ENCODE peak calls at places on chromosomes 3 and 15, in seven cellular contexts. One of them, this sample, is unnamed.

GRCh38 chr3:186286114-186286513 is 75.9 kb downstream of the DGKG start:
- DNase-seq in ELR: peak
- DNase-seq in stimulated activated CD8-positive, alpha-beta memory T cell treated with anti-CD3 and anti-CD28 coated beads, Interleukin-7, amount 100 ng/mL, for 1 hour: no peak
- DNase-seq in psoas muscle: no peak
- DNase-seq in osteoblast: no peak
- DNase-seq in mammary epithelial cell: no peak
- DNase-seq in lower lobe of right lung: no peak
- DNase-seq in this sample: no peak

GRCh38 chr3:33062814-33063346 is 34.1 kb downstream of the GLB1 start:
- DNase-seq in ELR: no peak
- DNase-seq in stimulated activated CD8-positive, alpha-beta memory T cell treated with anti-CD3 and anti-CD28 coated beads, Interleukin-7, amount 100 ng/mL, for 1 hour: no peak
- DNase-seq in psoas muscle: no peak
- DNase-seq in osteoblast: no peak
- DNase-seq in mammary epithelial cell: no peak
- DNase-seq in lower lobe of right lung: no peak
- DNase-seq in this sample: no peak

GRCh38 chr3:162956711-162957110 is 1460.1 kb downstream of the OTOL1 start:
- DNase-seq in ELR: no peak
- DNase-seq in stimulated activated CD8-positive, alpha-beta memory T cell treated with anti-CD3 and anti-CD28 coated beads, Interleukin-7, amount 100 ng/mL, for 1 hour: no peak
- DNase-seq in psoas muscle: no peak
- DNase-seq in osteoblast: no peak
- DNase-seq in mammary epithelial cell: no peak
- DNase-seq in lower lobe of right lung: no peak
- DNase-seq in this sample: no peak

GRCh38 chr3:3559786-3560185 is 239.4 kb upstream of the LRRN1 start:
- DNase-seq in ELR: no peak
- DNase-seq in stimulated activated CD8-positive, alpha-beta memory T cell treated with anti-CD3 and anti-CD28 coated beads, Interleukin-7, amount 100 ng/mL, for 1 hour: no peak
- DNase-seq in psoas muscle: no peak
- DNase-seq in osteoblast: no peak
- DNase-seq in mammary epithelial cell: peak
- DNase-seq in lower lobe of right lung: no peak
- DNase-seq in this sample: no peak

GRCh38 chr3:149352556-149352955 is 19.1 kb upstream of the TM4SF18 start:
- DNase-seq in ELR: peak
- DNase-seq in stimulated activated CD8-positive, alpha-beta memory T cell treated with anti-CD3 and anti-CD28 coated beads, Interleukin-7, amount 100 ng/mL, for 1 hour: no peak
- DNase-seq in psoas muscle: peak
- DNase-seq in osteoblast: peak
- DNase-seq in mammary epithelial cell: peak
- DNase-seq in lower lobe of right lung: peak
- DNase-seq in this sample: no peak

GRCh38 chr3:10775828-10776227 is 40.2 kb upstream of the SLC6A11 start:
- DNase-seq in ELR: no peak
- DNase-seq in stimulated activated CD8-positive, alpha-beta memory T cell treated with anti-CD3 and anti-CD28 coated beads, Interleukin-7, amount 100 ng/mL, for 1 hour: no peak
- DNase-seq in psoas muscle: no peak
- DNase-seq in osteoblast: peak
- DNase-seq in mammary epithelial cell: no peak
- DNase-seq in lower lobe of right lung: no peak
- DNase-seq in this sample: no peak

GRCh38 chr3:152335273-152335672 is 66.5 kb downstream of the MBNL1 start:
- DNase-seq in ELR: no peak
- DNase-seq in stimulated activated CD8-positive, alpha-beta memory T cell treated with anti-CD3 and anti-CD28 coated beads, Interleukin-7, amount 100 ng/mL, for 1 hour: no peak
- DNase-seq in psoas muscle: no peak
- DNase-seq in osteoblast: no peak
- DNase-seq in mammary epithelial cell: no peak
- DNase-seq in lower lobe of right lung: no peak
- DNase-seq in this sample: no peak

GRCh38 chr15:58241872-58242271 is 103.7 kb downstream of the AQP9 start:
- DNase-seq in ELR: no peak
- DNase-seq in stimulated activated CD8-positive, alpha-beta memory T cell treated with anti-CD3 and anti-CD28 coated beads, Interleukin-7, amount 100 ng/mL, for 1 hour: no peak
- DNase-seq in psoas muscle: no peak
- DNase-seq in osteoblast: no peak
- DNase-seq in mammary epithelial cell: no peak
- DNase-seq in lower lobe of right lung: no peak
- DNase-seq in this sample: no peak

GRCh38 chr15:70569718-70570231 is 193.6 kb downstream of the UACA start:
- DNase-seq in ELR: peak
- DNase-seq in stimulated activated CD8-positive, alpha-beta memory T cell treated with anti-CD3 and anti-CD28 coated beads, Interleukin-7, amount 100 ng/mL, for 1 hour: no peak
- DNase-seq in psoas muscle: no peak
- DNase-seq in osteoblast: no peak
- DNase-seq in mammary epithelial cell: peak
- DNase-seq in lower lobe of right lung: no peak
- DNase-seq in this sample: no peak

GRCh38 chr15:31476866-31477265 is 150.2 kb downstream of the KLF13 start:
- DNase-seq in ELR: no peak
- DNase-seq in stimulated activated CD8-positive, alpha-beta memory T cell treated with anti-CD3 and anti-CD28 coated beads, Interleukin-7, amount 100 ng/mL, for 1 hour: no peak
- DNase-seq in psoas muscle: no peak
- DNase-seq in osteoblast: no peak
- DNase-seq in mammary epithelial cell: no peak
- DNase-seq in lower lobe of right lung: no peak
- DNase-seq in this sample: no peak

GRCh38 chr3:32423534-32423933 is 31.9 kb downstream of the CMTM7 start:
- DNase-seq in ELR: no peak
- DNase-seq in stimulated activated CD8-positive, alpha-beta memory T cell treated with anti-CD3 and anti-CD28 coated beads, Interleukin-7, amount 100 ng/mL, for 1 hour: no peak
- DNase-seq in psoas muscle: no peak
- DNase-seq in osteoblast: no peak
- DNase-seq in mammary epithelial cell: no peak
- DNase-seq in lower lobe of right lung: no peak
- DNase-seq in this sample: no peak

GRCh38 chr3:45100998-45101407 is 45.2 kb downstream of the CDCP1 start:
- DNase-seq in ELR: peak
- DNase-seq in stimulated activated CD8-positive, alpha-beta memory T cell treated with anti-CD3 and anti-CD28 coated beads, Interleukin-7, amount 100 ng/mL, for 1 hour: no peak
- DNase-seq in psoas muscle: no peak
- DNase-seq in osteoblast: no peak
- DNase-seq in mammary epithelial cell: no peak
- DNase-seq in lower lobe of right lung: no peak
- DNase-seq in this sample: no peak

GRCh38 chr3:142972092-142972753 is 8.7 kb upstream of the PAQR9 start:
- DNase-seq in ELR: no peak
- DNase-seq in stimulated activated CD8-positive, alpha-beta memory T cell treated with anti-CD3 and anti-CD28 coated beads, Interleukin-7, amount 100 ng/mL, for 1 hour: no peak
- DNase-seq in psoas muscle: no peak
- DNase-seq in osteoblast: no peak
- DNase-seq in mammary epithelial cell: no peak
- DNase-seq in lower lobe of right lung: no peak
- DNase-seq in this sample: no peak

GRCh38 chr3:195591852-195592251 is 8.1 kb upstream of the APOD start:
- DNase-seq in ELR: no peak
- DNase-seq in stimulated activated CD8-positive, alpha-beta memory T cell treated with anti-CD3 and anti-CD28 coated beads, Interleukin-7, amount 100 ng/mL, for 1 hour: no peak
- DNase-seq in psoas muscle: peak
- DNase-seq in osteoblast: no peak
- DNase-seq in mammary epithelial cell: no peak
- DNase-seq in lower lobe of right lung: no peak
- DNase-seq in this sample: no peak

GRCh38 chr3:184459355-184459754 is 79.5 kb downstream of the CHRD start:
- DNase-seq in ELR: peak
- DNase-seq in stimulated activated CD8-positive, alpha-beta memory T cell treated with anti-CD3 and anti-CD28 coated beads, Interleukin-7, amount 100 ng/mL, for 1 hour: no peak
- DNase-seq in psoas muscle: no peak
- DNase-seq in osteoblast: peak
- DNase-seq in mammary epithelial cell: peak
- DNase-seq in lower lobe of right lung: no peak
- DNase-seq in this sample: no peak

GRCh38 chr3:194379651-194380050 is 10.1 kb upstream of the LRRC15 start:
- DNase-seq in ELR: no peak
- DNase-seq in stimulated activated CD8-positive, alpha-beta memory T cell treated with anti-CD3 and anti-CD28 coated beads, Interleukin-7, amount 100 ng/mL, for 1 hour: no peak
- DNase-seq in psoas muscle: no peak
- DNase-seq in osteoblast: no peak
- DNase-seq in mammary epithelial cell: no peak
- DNase-seq in lower lobe of right lung: no peak
- DNase-seq in this sample: no peak

GRCh38 chr15:74203914-74204431 is 1.4 kb upstream of the STRA6 start:
- DNase-seq in ELR: peak
- DNase-seq in stimulated activated CD8-positive, alpha-beta memory T cell treated with anti-CD3 and anti-CD28 coated beads, Interleukin-7, amount 100 ng/mL, for 1 hour: no peak
- DNase-seq in psoas muscle: no peak
- DNase-seq in osteoblast: peak
- DNase-seq in mammary epithelial cell: peak
- DNase-seq in lower lobe of right lung: no peak
- DNase-seq in this sample: no peak

GRCh38 chr15:39976291-39977274 is 42.7 kb downstream of the EIF2AK4 start:
- DNase-seq in ELR: peak
- DNase-seq in stimulated activated CD8-positive, alpha-beta memory T cell treated with anti-CD3 and anti-CD28 coated beads, Interleukin-7, amount 100 ng/mL, for 1 hour: no peak
- DNase-seq in psoas muscle: peak
- DNase-seq in osteoblast: peak
- DNase-seq in mammary epithelial cell: peak
- DNase-seq in lower lobe of right lung: peak
- DNase-seq in this sample: no peak

GRCh38 chr15:98276018-98276417 is 315.5 kb downstream of the ARRDC4 start:
- DNase-seq in ELR: no peak
- DNase-seq in stimulated activated CD8-positive, alpha-beta memory T cell treated with anti-CD3 and anti-CD28 coated beads, Interleukin-7, amount 100 ng/mL, for 1 hour: no peak
- DNase-seq in psoas muscle: no peak
- DNase-seq in osteoblast: no peak
- DNase-seq in mammary epithelial cell: no peak
- DNase-seq in lower lobe of right lung: no peak
- DNase-seq in this sample: no peak

GRCh38 chr15:50065264-50065663 is 53.8 kb downstream of the ATP8B4 start:
- DNase-seq in ELR: no peak
- DNase-seq in stimulated activated CD8-positive, alpha-beta memory T cell treated with anti-CD3 and anti-CD28 coated beads, Interleukin-7, amount 100 ng/mL, for 1 hour: no peak
- DNase-seq in psoas muscle: no peak
- DNase-seq in osteoblast: no peak
- DNase-seq in mammary epithelial cell: no peak
- DNase-seq in lower lobe of right lung: no peak
- DNase-seq in this sample: no peak

GRCh38 chr3:60185161-60185560 is 1066.1 kb downstream of the FHIT start:
- DNase-seq in ELR: no peak
- DNase-seq in stimulated activated CD8-positive, alpha-beta memory T cell treated with anti-CD3 and anti-CD28 coated beads, Interleukin-7, amount 100 ng/mL, for 1 hour: no peak
- DNase-seq in psoas muscle: no peak
- DNase-seq in osteoblast: no peak
- DNase-seq in mammary epithelial cell: no peak
- DNase-seq in lower lobe of right lung: no peak
- DNase-seq in this sample: no peak

GRCh38 chr15:75363786-75364185 is 4.6 kb downstream of the MAN2C1 start:
- DNase-seq in ELR: no peak
- DNase-seq in stimulated activated CD8-positive, alpha-beta memory T cell treated with anti-CD3 and anti-CD28 coated beads, Interleukin-7, amount 100 ng/mL, for 1 hour: no peak
- DNase-seq in psoas muscle: no peak
- DNase-seq in osteoblast: peak
- DNase-seq in mammary epithelial cell: no peak
- DNase-seq in lower lobe of right lung: no peak
- DNase-seq in this sample: no peak

GRCh38 chr3:13189639-13190375 is 116.6 kb upstream of the IQSEC1 start:
- DNase-seq in ELR: peak
- DNase-seq in stimulated activated CD8-positive, alpha-beta memory T cell treated with anti-CD3 and anti-CD28 coated beads, Interleukin-7, amount 100 ng/mL, for 1 hour: no peak
- DNase-seq in psoas muscle: no peak
- DNase-seq in osteoblast: peak
- DNase-seq in mammary epithelial cell: peak
- DNase-seq in lower lobe of right lung: no peak
- DNase-seq in this sample: no peak

GRCh38 chr3:128338536-128339400 is 127.9 kb downstream of the DNAJB8 start:
- DNase-seq in ELR: no peak
- DNase-seq in stimulated activated CD8-positive, alpha-beta memory T cell treated with anti-CD3 and anti-CD28 coated beads, Interleukin-7, amount 100 ng/mL, for 1 hour: no peak
- DNase-seq in psoas muscle: peak
- DNase-seq in osteoblast: peak
- DNase-seq in mammary epithelial cell: no peak
- DNase-seq in lower lobe of right lung: no peak
- DNase-seq in this sample: no peak

GRCh38 chr3:49119439-49119838 is 1.2 kb downstream of the USP19 start:
- DNase-seq in ELR: peak
- DNase-seq in stimulated activated CD8-positive, alpha-beta memory T cell treated with anti-CD3 and anti-CD28 coated beads, Interleukin-7, amount 100 ng/mL, for 1 hour: no peak
- DNase-seq in psoas muscle: peak
- DNase-seq in osteoblast: peak
- DNase-seq in mammary epithelial cell: peak
- DNase-seq in lower lobe of right lung: no peak
- DNase-seq in this sample: no peak

GRCh38 chr3:7444886-7445285 is 584.0 kb downstream of the GRM7 start:
- DNase-seq in ELR: no peak
- DNase-seq in stimulated activated CD8-positive, alpha-beta memory T cell treated with anti-CD3 and anti-CD28 coated beads, Interleukin-7, amount 100 ng/mL, for 1 hour: no peak
- DNase-seq in psoas muscle: no peak
- DNase-seq in osteoblast: no peak
- DNase-seq in mammary epithelial cell: no peak
- DNase-seq in lower lobe of right lung: no peak
- DNase-seq in this sample: no peak

GRCh38 chr3:127002195-127003174 is 19.6 kb downstream of the PLXNA1 start:
- DNase-seq in ELR: peak
- DNase-seq in stimulated activated CD8-positive, alpha-beta memory T cell treated with anti-CD3 and anti-CD28 coated beads, Interleukin-7, amount 100 ng/mL, for 1 hour: no peak
- DNase-seq in psoas muscle: peak
- DNase-seq in osteoblast: peak
- DNase-seq in mammary epithelial cell: peak
- DNase-seq in lower lobe of right lung: peak
- DNase-seq in this sample: no peak

GRCh38 chr3:167691366-167691765 is 37.6 kb upstream of the WDR49 start:
- DNase-seq in ELR: no peak
- DNase-seq in stimulated activated CD8-positive, alpha-beta memory T cell treated with anti-CD3 and anti-CD28 coated beads, Interleukin-7, amount 100 ng/mL, for 1 hour: no peak
- DNase-seq in psoas muscle: no peak
- DNase-seq in osteoblast: no peak
- DNase-seq in mammary epithelial cell: no peak
- DNase-seq in lower lobe of right lung: no peak
- DNase-seq in this sample: no peak

GRCh38 chr15:68868296-68868695 is 47.6 kb upstream of the ANP32A start:
- DNase-seq in ELR: no peak
- DNase-seq in stimulated activated CD8-positive, alpha-beta memory T cell treated with anti-CD3 and anti-CD28 coated beads, Interleukin-7, amount 100 ng/mL, for 1 hour: no peak
- DNase-seq in psoas muscle: no peak
- DNase-seq in osteoblast: no peak
- DNase-seq in mammary epithelial cell: no peak
- DNase-seq in lower lobe of right lung: no peak
- DNase-seq in this sample: no peak

GRCh38 chr15:45372032-45372995 is 6.0 kb downstream of the GATM start:
- DNase-seq in ELR: peak
- DNase-seq in stimulated activated CD8-positive, alpha-beta memory T cell treated with anti-CD3 and anti-CD28 coated beads, Interleukin-7, amount 100 ng/mL, for 1 hour: no peak
- DNase-seq in psoas muscle: no peak
- DNase-seq in osteoblast: no peak
- DNase-seq in mammary epithelial cell: peak
- DNase-seq in lower lobe of right lung: no peak
- DNase-seq in this sample: no peak

GRCh38 chr3:127442551-127442950 is 148.0 kb downstream of the TPRA1 start:
- DNase-seq in ELR: no peak
- DNase-seq in stimulated activated CD8-positive, alpha-beta memory T cell treated with anti-CD3 and anti-CD28 coated beads, Interleukin-7, amount 100 ng/mL, for 1 hour: no peak
- DNase-seq in psoas muscle: no peak
- DNase-seq in osteoblast: peak
- DNase-seq in mammary epithelial cell: no peak
- DNase-seq in lower lobe of right lung: peak
- DNase-seq in this sample: no peak

This sample was measured in central memory CD8-positive, alpha-beta T cell.